ENCODE peak calls at places on chromosomes 3 and 15, in seven cellular contexts. X, O, P, B, Y, K and U are unnamed samples.

GRCh38 chr3:11168406-11168805 is 14.1 kb downstream of the HRH1 start:
- DNase-seq in X (no peak), O (no peak), P (no peak), B (no peak), Y (no peak), K (no peak), U (no peak)

GRCh38 chr3:65856907-65857306 is 181.8 kb downstream of the MAGI1 start:
- DNase-seq in X (no peak), O (peak; percentile 43), P (no peak), B (no peak), Y (no peak), K (no peak), U (no peak)

GRCh38 chr3:192215-192929 is 4.2 kb upstream of the CHL1 start:
- DNase-seq in X (no peak), O (no peak), P (no peak), B (no peak), Y (no peak), K (no peak), U (no peak)

GRCh38 chr3:186142556-186142955 is 33.7 kb upstream of the ETV5 start:
- DNase-seq in X (peak; percentile 49), O (no peak), P (no peak), B (no peak), Y (peak; percentile 21), K (no peak), U (no peak)

GRCh38 chr15:95277266-95277665 is 1045.9 kb downstream of the MCTP2 start:
- DNase-seq in X (peak; percentile 85), O (no peak), P (no peak), B (no peak), Y (peak; percentile 80), K (no peak), U (peak; percentile 66)

GRCh38 chr3:57971975-57972374 is 36.2 kb upstream of the FLNB start:
- DNase-seq in X (no peak), O (no peak), P (no peak), B (peak; percentile 88), Y (no peak), K (no peak), U (no peak)

GRCh38 chr3:154904328-154904727 is 175.8 kb upstream of the MME start:
- DNase-seq in X (no peak), O (no peak), P (peak; percentile 31), B (no peak), Y (peak; percentile 16), K (peak; percentile 55), U (peak; percentile 41)

GRCh38 chr15:68984589-68984988 is 29.9 kb upstream of the NOX5 start:
- DNase-seq in X (no peak), O (no peak), P (no peak), B (no peak), Y (no peak), K (no peak), U (no peak)

GRCh38 chr15:32028921-32029320 is 1.4 kb upstream of the CHRNA7 start:
- DNase-seq in X (no peak), O (no peak), P (no peak), B (no peak), Y (no peak), K (no peak), U (no peak)

GRCh38 chr3:126982125-126982521 is 792 bp upstream of the PLXNA1 start:
- DNase-seq in X (peak; percentile 45), O (peak; percentile 34), P (peak; percentile 54), B (no peak), Y (no peak), K (no peak), U (peak; percentile 62)

GRCh38 chr3:107690522-107691138 is 167.9 kb downstream of the BBX start:
- DNase-seq in X (peak; percentile 64), O (no peak), P (peak; percentile 45), B (no peak), Y (peak; percentile 24), K (peak; percentile 79), U (peak; percentile 76)

GRCh38 chr3:181700168-181701087 is 11.3 kb upstream of the SOX2 start:
- DNase-seq in X (peak; percentile 69), O (peak; percentile 70), P (peak; percentile 75), B (no peak), Y (peak; percentile 28), K (peak; percentile 85), U (peak; percentile 83)

GRCh38 chr3:171028025-171028778 is 1.7 kb upstream of the SLC2A2 start:
- DNase-seq in X (peak; percentile 98), O (peak; percentile 49), P (peak; percentile 25), B (peak; percentile 51), Y (peak; percentile 93), K (peak; percentile 77), U (peak; percentile 68)

GRCh38 chr3:45043715-45044299 is 17.7 kb downstream of the CLEC3B start:
- DNase-seq in X (peak; percentile 92), O (no peak), P (peak; percentile 82), B (no peak), Y (peak; percentile 59), K (peak; percentile 83), U (peak; percentile 75)

GRCh38 chr3:11494131-11494916 is 149.4 kb downstream of the VGLL4 start:
- DNase-seq in X (no peak), O (no peak), P (no peak), B (no peak), Y (no peak), K (no peak), U (no peak)

GRCh38 chr3:146148468-146148931 is 12.5 kb downstream of the PLOD2 start:
- DNase-seq in X (no peak), O (no peak), P (no peak), B (no peak), Y (no peak), K (peak; percentile 83), U (no peak)

GRCh38 chr15:31387483-31388118 is 61.0 kb downstream of the KLF13 start:
- DNase-seq in X (peak; percentile 44), O (peak; percentile 97), P (no peak), B (no peak), Y (no peak), K (peak; percentile 32), U (no peak)

GRCh38 chr15:27679621-27680521 is 419.2 kb downstream of the OCA2 start:
- DNase-seq in X (peak; percentile 47), O (no peak), P (no peak), B (no peak), Y (no peak), K (no peak), U (no peak)

GRCh38 chr3:42640129-42640528 is 13.4 kb upstream of the ZBTB47 start:
- DNase-seq in X (no peak), O (no peak), P (no peak), B (no peak), Y (no peak), K (no peak), U (no peak)

GRCh38 chr3:83218383-83219200 is 1457.1 kb upstream of the GBE1 start:
- DNase-seq in X (no peak), O (no peak), P (peak; percentile 32), B (peak; percentile 26), Y (no peak), K (no peak), U (no peak)

DNA sequence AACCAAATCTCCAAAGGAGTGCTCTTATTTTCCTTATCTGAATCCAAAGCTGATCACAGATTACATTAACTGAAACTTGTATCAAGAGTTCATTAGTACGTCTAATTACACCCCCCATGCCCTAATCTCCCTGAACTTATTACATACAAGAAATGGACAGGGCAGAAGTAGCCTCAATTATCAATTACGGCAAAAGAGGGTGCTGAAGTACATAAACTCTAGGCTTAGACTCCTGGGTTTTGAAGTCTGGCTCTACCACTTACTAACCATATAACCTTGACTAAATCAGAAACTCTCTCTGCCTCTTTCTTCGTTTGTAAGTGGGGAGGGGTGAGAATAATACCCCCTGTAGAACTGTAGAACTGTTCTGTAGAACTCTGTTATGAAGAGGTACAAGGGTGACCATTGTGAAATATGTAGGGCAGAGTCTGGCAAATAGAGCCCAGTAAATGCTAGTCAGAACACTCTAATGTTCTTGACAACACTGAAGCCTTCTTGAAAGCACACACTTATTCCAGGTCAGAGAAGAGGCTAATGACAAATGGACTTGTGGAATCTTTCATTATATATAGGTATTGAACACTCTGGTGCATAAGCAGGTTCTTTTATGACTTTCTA is 19.6 kb upstream of the OR5K4 start:
- DNase-seq in X (no peak), O (no peak), P (no peak), B (no peak), Y (no peak), K (no peak), U (peak; percentile 65)
- TF ChIP-seq CTCF in X (no peak), O (peak; percentile 16), P (no peak), B (no peak), Y (peak; percentile 34), K (no peak), U (peak; percentile 46)

GRCh38 chr3:71305246-71306206 is 278.0 kb downstream of the FOXP1 start:
- DNase-seq in X (peak; percentile 66), O (peak; percentile 20), P (no peak), B (no peak), Y (peak; percentile 48), K (peak; percentile 32), U (peak; percentile 36)

GRCh38 chr3:71303627-71304260 is 279.8 kb downstream of the FOXP1 start:
- DNase-seq in X (no peak), O (no peak), P (no peak), B (no peak), Y (no peak), K (no peak), U (no peak)

GRCh38 chr3:71304684-71305083 is 278.8 kb downstream of the FOXP1 start:
- DNase-seq in X (no peak), O (peak; percentile 43), P (peak; percentile 12), B (no peak), Y (peak; percentile 72), K (peak; percentile 78), U (peak; percentile 28)

GRCh38 chr3:71302604-71303003 is 280.9 kb downstream of the FOXP1 start:
- DNase-seq in X (no peak), O (no peak), P (no peak), B (no peak), Y (no peak), K (no peak), U (no peak)

DNA sequence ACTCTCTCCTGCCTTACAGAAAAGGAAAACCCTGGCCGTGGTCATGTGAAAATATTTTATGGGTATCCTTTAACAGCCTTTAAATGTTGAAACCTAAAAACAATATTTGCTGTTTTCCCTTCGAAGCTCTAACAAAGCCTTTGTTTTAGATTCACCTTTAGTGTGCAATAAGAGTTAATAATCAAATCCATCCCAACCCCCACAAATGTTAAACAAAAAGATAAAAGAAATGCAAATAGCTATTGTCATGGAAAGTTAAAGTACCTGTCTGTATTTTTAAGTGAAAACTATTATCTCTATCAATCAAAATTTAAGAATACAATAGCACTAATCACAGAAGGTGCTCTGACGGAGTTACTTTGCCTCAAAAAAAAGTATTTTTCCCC is 279.3 kb downstream of the FOXP1 start:
- DNase-seq in X (no peak), O (no peak), P (no peak), B (no peak), Y (no peak), K (no peak), U (no peak)
- H3K4me3 ChIP-seq in X (no peak overlapping the region), O (no peak overlapping the region), P (no peak overlapping the region), B (no peak overlapping the region), Y (no peak overlapping the region), K (no peak overlapping the region), U (no peak overlapping the region)

GRCh38 chr15:45666119-45666875 is 31.5 kb downstream of the SQOR start:
- DNase-seq in X (no peak), O (no peak), P (no peak), B (no peak), Y (no peak), K (no peak), U (no peak)
- TF ChIP-seq CTCF in X (no peak), O (no peak), P (no peak), B (peak; percentile 36), Y (no peak), K (no peak), U (peak; percentile 20)

DNA sequence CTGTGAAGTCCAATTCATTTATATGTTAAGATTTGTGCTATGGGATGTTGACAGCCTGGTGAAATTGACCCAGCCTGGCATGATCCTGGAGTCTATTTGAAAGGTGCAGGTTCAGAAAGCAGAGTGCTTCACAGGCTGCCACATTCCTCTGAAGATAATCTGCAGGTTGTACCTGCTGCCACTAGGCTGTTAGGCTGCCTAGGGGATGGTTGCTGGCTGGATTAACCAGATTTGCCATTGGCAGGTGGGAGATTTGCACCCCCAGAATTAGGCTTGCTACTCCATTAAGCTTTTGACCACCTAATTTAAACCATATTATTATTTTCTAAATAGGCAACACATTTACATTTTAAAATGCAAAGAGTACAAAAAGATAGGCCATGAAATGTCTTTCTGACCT is 85.8 kb upstream of the RASGRP1 start:
- DNase-seq in X (no peak), O (no peak), P (no peak), B (no peak), Y (no peak), K (no peak), U (no peak)
- H3K4me3 ChIP-seq in X (no peak overlapping the region), O (no peak overlapping the region), P (no peak overlapping the region), B (no peak overlapping the region), Y (no peak overlapping the region), K (no peak overlapping the region), U (no peak overlapping the region)